ENCODE peak calls at places on chromosome 7, in four cellular contexts. G, E, T and K are unnamed samples.

GRCh38 chr7:41261081-41261480 is 441.8 kb downstream of the INHBA start:
- DNase-seq in G (no peak), E (no peak), T (no peak), K (no peak)

GRCh38 chr7:767941-768729 is 41.1 kb upstream of the PRKAR1B start:
- DNase-seq in G (no peak), E (no peak), T (peak), K (no peak)

GRCh38 chr7:52749880-52750279 is 285.6 kb upstream of the POM121L12 start:
- DNase-seq in G (no peak), E (no peak), T (no peak), K (no peak)

GRCh38 chr7:106057962-106058901 is 53.9 kb downstream of the SYPL1 start:
- DNase-seq in G (no peak), E (no peak), T (peak), K (no peak)

GRCh38 chr7:20214787-20215669 is 2.2 kb downstream of the MACC1 start:
- DNase-seq in G (no peak), E (no peak), T (no peak), K (no peak)

GRCh38 chr7:34041716-34042115 is 136.4 kb downstream of the BMPER start:
- DNase-seq in G (no peak), E (no peak), T (no peak), K (no peak)

GRCh38 chr7:142439739-142440138 is 181.9 kb upstream of the PRSS58 start:
- DNase-seq in G (no peak), E (no peak), T (no peak), K (no peak)

GRCh38 chr7:45878457-45879144 is 5.7 kb upstream of the CCDC201 start:
- DNase-seq in G (no peak), E (no peak), T (no peak), K (no peak)

GRCh38 chr7:149615690-149616270 is 118.2 kb upstream of the ZNF746 start:
- DNase-seq in G (no peak), E (no peak), T (no peak), K (no peak)
- TF ChIP-seq CTCF in G (peak), E (no peak), T (peak), K (no peak)

GRCh38 chr7:26439502-26440252 is 148.0 kb downstream of the SNX10 start:
- DNase-seq in G (no peak), E (no peak), T (no peak), K (no peak)
- TF ChIP-seq CTCF in G (no peak), E (no peak), T (no peak), K (no peak)

DNA sequence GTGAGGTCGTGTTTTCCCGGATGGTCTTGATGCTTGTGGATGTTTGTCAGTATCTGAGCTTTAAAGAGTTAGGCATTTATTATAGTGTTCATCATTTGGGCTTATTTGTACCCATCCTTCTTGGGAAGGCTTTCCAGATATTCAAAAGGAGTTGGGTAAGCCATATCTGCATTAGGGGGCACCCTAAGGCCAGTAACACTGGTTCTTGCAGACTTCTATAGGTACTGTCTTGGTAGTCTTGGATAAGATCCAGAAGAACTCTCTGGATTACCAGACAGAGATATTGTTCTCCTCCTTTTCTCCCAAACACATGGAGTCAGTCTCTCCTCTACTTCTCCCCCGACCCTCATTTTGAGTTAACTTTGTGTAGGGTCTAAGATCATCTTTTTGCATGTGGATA is 92.8 kb downstream of the SDK1 start:
- DNase-seq in G (no peak), E (no peak), T (no peak), K (no peak)
- TF ChIP-seq CTCF in G (no peak), E (no peak), T (no peak), K (no peak)

GRCh38 chr7:6252310-6252709 is 20.1 kb downstream of the CYTH3 start:
- DNase-seq in G (no peak), E (no peak), T (peak), K (no peak)

GRCh38 chr7:6250364-6250833 is 22.0 kb downstream of the CYTH3 start:
- DNase-seq in G (no peak), E (no peak), T (no peak), K (no peak)

GRCh38 chr7:6254891-6255290 is 17.5 kb downstream of the CYTH3 start:
- DNase-seq in G (no peak), E (no peak), T (no peak), K (no peak)

GRCh38 chr7:6251653-6252052 is 20.8 kb downstream of the CYTH3 start:
- DNase-seq in G (no peak), E (no peak), T (no peak), K (no peak)

GRCh38 chr7:6252748-6253147 is 19.7 kb downstream of the CYTH3 start:
- DNase-seq in G (no peak), E (no peak), T (no peak), K (no peak)
- TF ChIP-seq CTCF in G (no peak), E (no peak), T (no peak), K (no peak)

GRCh38 chr7:80014507-80014906 is 120.1 kb upstream of the GNAI1 start:
- DNase-seq in G (no peak), E (no peak), T (peak), K (no peak)

GRCh38 chr7:80017101-80017500 is 117.5 kb upstream of the GNAI1 start:
- DNase-seq in G (no peak), E (no peak), T (no peak), K (no peak)

DNA sequence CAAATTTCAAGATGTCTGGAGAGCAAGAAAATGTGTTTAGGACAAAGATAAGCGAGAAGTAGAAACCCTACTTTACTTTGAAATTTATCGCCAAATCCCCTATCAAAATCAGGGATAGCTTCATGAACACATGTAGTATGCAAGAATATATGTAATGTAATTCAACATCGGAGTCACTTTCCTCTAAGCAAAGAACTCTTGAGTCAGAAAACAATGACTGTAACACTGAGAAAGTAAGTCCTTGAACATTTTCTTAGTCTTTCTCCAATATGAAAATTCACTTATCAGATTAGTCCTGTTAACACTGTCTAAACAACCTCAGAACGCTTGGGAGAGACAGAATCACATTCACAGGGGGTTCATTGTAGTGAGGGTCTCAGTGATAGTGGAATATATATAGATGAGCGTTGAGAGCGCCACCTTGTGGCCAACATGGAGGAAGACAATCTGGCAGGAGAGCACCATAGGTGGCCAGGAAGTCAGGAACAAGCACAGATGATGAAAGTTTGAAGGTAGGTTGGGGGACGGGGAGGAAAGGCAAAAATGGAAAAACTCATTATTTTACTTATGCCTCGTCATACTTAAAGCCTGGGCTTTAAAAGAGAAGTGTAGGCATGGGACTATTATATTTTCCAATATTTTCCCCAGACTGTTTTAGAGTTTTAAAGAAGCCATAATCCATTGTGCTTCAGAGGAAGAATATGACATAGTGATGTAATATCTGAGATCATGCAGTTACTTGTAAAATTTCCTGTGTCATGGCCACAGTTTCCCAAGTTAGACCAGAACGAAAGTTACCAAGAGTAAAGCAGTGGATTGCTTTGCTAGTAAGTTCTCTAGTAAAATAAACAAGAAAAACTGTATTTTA is 115.5 kb upstream of the GNAI1 start:
- DNase-seq in G (peak), E (peak), T (peak), K (no peak)
- TF ChIP-seq CTCF in G (peak), E (peak), T (peak), K (peak)

GRCh38 chr7:98748090-98748489 is 121.7 kb downstream of the TMEM130 start:
- DNase-seq in G (no peak), E (no peak), T (no peak), K (no peak)

GRCh38 chr7:98740643-98741042 is 123.6 kb downstream of the NPTX2 start:
- DNase-seq in G (no peak), E (no peak), T (no peak), K (no peak)

GRCh38 chr7:98745722-98746318 is 124.0 kb downstream of the TMEM130 start:
- DNase-seq in G (peak), E (peak), T (peak), K (peak)
- TF ChIP-seq CTCF in G (peak), E (peak), T (peak), K (peak)

GRCh38 chr7:129644634-129645230 is 33.2 kb downstream of the NRF1 start:
- DNase-seq in G (peak), E (no peak), T (peak), K (no peak)
- TF ChIP-seq CTCF in G (peak), E (peak), T (peak), K (peak)

DNA sequence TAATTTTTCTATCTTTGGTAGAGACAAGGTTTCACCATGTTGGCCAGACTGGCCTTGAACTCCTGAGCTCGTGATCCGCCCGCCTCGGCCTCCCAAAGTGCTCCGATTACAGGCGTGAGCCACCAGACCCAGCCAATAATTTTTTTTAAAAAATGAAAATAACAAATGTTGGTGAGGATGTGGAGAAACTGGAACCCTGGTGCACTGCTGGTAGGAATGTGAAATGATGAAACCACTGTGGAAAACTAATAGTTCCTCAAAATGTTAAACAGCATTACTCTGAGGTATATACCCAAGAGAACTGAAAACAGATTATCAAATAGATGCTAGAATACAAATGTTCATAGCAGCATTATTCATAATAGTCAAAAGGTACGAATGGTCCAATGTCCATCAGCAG is 23.0 kb upstream of the YWHAG start:
- DNase-seq in G (no peak), E (no peak), T (no peak), K (no peak)
- TF ChIP-seq CTCF in G (peak), E (peak), T (no peak), K (peak)